ENCODE peak calls at places on chromosomes 11 and 22, in seven cellular contexts. R, P, D, E, H, K and I are unnamed samples.

GRCh38 chr22:28917747-28918543 is 34.6 kb downstream of the ZNRF3 start:
- DNase-seq in R (no peak), P (no peak), D (peak), E (no peak), H (peak), K (no peak), I (peak)

GRCh38 chr11:75667268-75667830 is 1.5 kb downstream of the MAP6 start:
- DNase-seq in R (peak), P (peak), D (no peak), E (peak), H (no peak), K (peak), I (peak)

GRCh38 chr11:124222407-124222806 is 18.5 kb upstream of the OR8G1 start:
- DNase-seq in R (no peak), P (no peak), D (no peak), E (no peak), H (no peak), K (no peak), I (no peak)

GRCh38 chr11:77111277-77111676 is 8.6 kb downstream of the OMP start:
- DNase-seq in R (no peak), P (no peak), D (no peak), E (no peak), H (no peak), K (peak), I (no peak)

GRCh38 chr22:29520851-29521250 is 32.7 kb downstream of the THOC5 start:
- DNase-seq in R (no peak), P (peak), D (peak), E (no peak), H (no peak), K (peak), I (no peak)

GRCh38 chr11:115959098-115959497 is 454.9 kb upstream of the CADM1 start:
- DNase-seq in R (no peak), P (no peak), D (no peak), E (peak), H (peak), K (no peak), I (no peak)

GRCh38 chr11:9263840-9264380 is 1.2 kb downstream of the DENND5A start:
- DNase-seq in R (no peak), P (peak), D (no peak), E (no peak), H (no peak), K (peak), I (peak)

GRCh38 chr11:40401132-40401853 is 1058.2 kb downstream of the LRRC4C start:
- DNase-seq in R (peak), P (no peak), D (no peak), E (peak), H (peak), K (no peak), I (no peak)